ENCODE peak calls at places on chromosomes 6 and 20, in eight cellular contexts. P is T1000; Q is activated naive CD8-positive, alpha-beta T cell treated with anti-CD3 and anti-CD28 coated beads, Interleukin-2, amount 50 U/mL, for 16 hours; C is islet precursor cell; L is GM23338; I is LHCN-M2; X is activated T-cell treated with anti-CD3 and anti-CD28 coated beads, Interleukin-2, amount 50 U/mL, for 4 hours; V is CD4-positive, alpha-beta T cell. F is an unnamed sample.
A peak's percentile ranks its signal among the peaks of the same experiment; 100 is the strongest.

GRCh38 chr20:33474097-33474846 is 15.6 kb upstream of the CBFA2T2 start:
- DNase-seq in P (no peak), Q (no peak), C (no peak), L (no peak), I (no peak), X (no peak), V (no peak), F (no peak)

GRCh38 chr20:32231847-32232246 is 24.2 kb downstream of the POFUT1 start:
- DNase-seq in P (no peak), Q (no peak), C (no peak), L (no peak), I (no peak), X (no peak), V (peak; percentile 5), F (no peak)

GRCh38 chr20:48538856-48539255 is 288.9 kb downstream of the PREX1 start:
- DNase-seq in P (no peak), Q (no peak), C (peak; percentile 84), L (peak; percentile 19), I (no peak), X (no peak), V (no peak), F (no peak)

GRCh38 chr6:15131234-15132195 is 114.4 kb upstream of the JARID2 start:
- DNase-seq in P (no peak), Q (no peak), C (peak; percentile 84), L (no peak), I (no peak), X (no peak), V (no peak), F (no peak)

GRCh38 chr20:32858189-32858588 is 534 bp upstream of the EFCAB8 start:
- DNase-seq in P (no peak), Q (no peak), C (no peak), L (peak; percentile 79), I (no peak), X (no peak), V (no peak), F (no peak)

GRCh38 chr6:130482645-130483390 is 117.0 kb downstream of the TMEM200A start:
- DNase-seq in P (no peak), Q (no peak), C (no peak), L (no peak), I (peak; percentile 49), X (no peak), V (no peak), F (no peak)

GRCh38 chr6:111888928-111889696 is 15.9 kb upstream of the FYN start:
- DNase-seq in P (no peak), Q (no peak), C (peak; percentile 85), L (peak; percentile 92), I (peak; percentile 43), X (no peak), V (no peak), F (peak; percentile 79)

GRCh38 chr6:51514396-51515051 is 572.9 kb downstream of the PKHD1 start:
- DNase-seq in P (no peak), Q (no peak), C (no peak), L (no peak), I (no peak), X (no peak), V (no peak), F (no peak)

GRCh38 chr6:14381225-14381887 is 263.8 kb downstream of the CD83 start:
- DNase-seq in P (no peak), Q (no peak), C (no peak), L (peak; percentile 84), I (no peak), X (no peak), V (no peak), F (no peak)

GRCh38 chr6:91079939-91080338 is 493.1 kb upstream of the MAP3K7 start:
- DNase-seq in P (no peak), Q (no peak), C (peak; percentile 78), L (peak; percentile 28), I (no peak), X (no peak), V (no peak), F (no peak)

GRCh38 chr6:132749111-132749510 is 8.6 kb downstream of the VNN2 start:
- DNase-seq in P (no peak), Q (no peak), C (no peak), L (no peak), I (no peak), X (no peak), V (no peak), F (no peak)

GRCh38 chr6:119353696-119354095 is 4.1 kb upstream of the MAN1A1 start:
- DNase-seq in P (no peak), Q (no peak), C (no peak), L (peak; percentile 11), I (no peak), X (no peak), V (no peak), F (no peak)

GRCh38 chr6:34565722-34566137 is 9.6 kb upstream of the SPDEF start:
- DNase-seq in P (no peak), Q (no peak), C (no peak), L (no peak), I (no peak), X (no peak), V (no peak), F (no peak)

GRCh38 chr6:34491091-34491430 is 25.2 kb downstream of the PACSIN1 start:
- DNase-seq in P (no peak), Q (no peak), C (peak; percentile 72), L (no peak), I (peak; percentile 40), X (no peak), V (no peak), F (no peak)

GRCh38 chr6:56640374-56640773 is 2.3 kb downstream of the DST start:
- DNase-seq in P (no peak), Q (no peak), C (no peak), L (no peak), I (no peak), X (no peak), V (no peak), F (no peak)

GRCh38 chr20:4071177-4071723 is 55.9 kb upstream of the RNF24 start:
- DNase-seq in P (no peak), Q (no peak), C (peak; percentile 56), L (no peak), I (no peak), X (no peak), V (no peak), F (no peak)

GRCh38 chr6:107660839-107661238 is 163.3 kb downstream of the SCML4 start:
- DNase-seq in P (no peak), Q (no peak), C (no peak), L (no peak), I (no peak), X (no peak), V (no peak), F (no peak)

GRCh38 chr20:62743777-62744317 is 35.2 kb downstream of the NTSR1 start:
- DNase-seq in P (no peak), Q (no peak), C (no peak), L (no peak), I (no peak), X (no peak), V (no peak), F (no peak)

GRCh38 chr6:126945150-126945549 is 173.3 kb upstream of the RSPO3 start:
- DNase-seq in P (no peak), Q (no peak), C (no peak), L (no peak), I (no peak), X (no peak), V (no peak), F (no peak)

GRCh38 chr20:36070451-36070850 is 84.1 kb upstream of the EPB41L1 start:
- DNase-seq in P (no peak), Q (no peak), C (peak; percentile 96), L (peak; percentile 52), I (no peak), X (no peak), V (no peak), F (peak; percentile 28)

GRCh38 chr6:85135376-85136094 is 314.3 kb upstream of the NT5E start:
- DNase-seq in P (no peak), Q (no peak), C (no peak), L (no peak), I (peak; percentile 51), X (no peak), V (no peak), F (no peak)

GRCh38 chr6:161956082-161956481 is 682.2 kb upstream of the AGPAT4 start:
- DNase-seq in P (no peak), Q (no peak), C (no peak), L (no peak), I (no peak), X (no peak), V (no peak), F (no peak)

GRCh38 chr6:157586088-157586414 is 205.1 kb downstream of the ZDHHC14 start:
- DNase-seq in P (no peak), Q (no peak), C (peak; percentile 48), L (no peak), I (no peak), X (no peak), V (no peak), F (no peak)

GRCh38 chr6:169292340-169293124 is 38.9 kb upstream of the THBS2 start:
- DNase-seq in P (peak; percentile 45), Q (no peak), C (no peak), L (no peak), I (peak; percentile 89), X (no peak), V (no peak), F (no peak)

GRCh38 chr20:2387580-2387979 is 6.9 kb downstream of the TGM6 start:
- DNase-seq in P (no peak), Q (no peak), C (peak; percentile 80), L (no peak), I (no peak), X (no peak), V (no peak), F (no peak)

GRCh38 chr20:21180248-21180647 is 54.4 kb downstream of the KIZ start:
- DNase-seq in P (no peak), Q (no peak), C (no peak), L (peak; percentile 48), I (no peak), X (no peak), V (no peak), F (no peak)

GRCh38 chr6:140319209-140319608 is 944.8 kb upstream of the CITED2 start:
- DNase-seq in P (no peak), Q (no peak), C (no peak), L (no peak), I (peak; percentile 43), X (no peak), V (no peak), F (no peak)

GRCh38 chr6:45661667-45662066 is 283.9 kb upstream of the SUPT3H start:
- DNase-seq in P (no peak), Q (no peak), C (no peak), L (no peak), I (peak; percentile 86), X (no peak), V (no peak), F (no peak)

GRCh38 chr6:147821266-147821665 is 312.8 kb downstream of the SAMD5 start:
- DNase-seq in P (no peak), Q (no peak), C (no peak), L (peak; percentile 9), I (no peak), X (no peak), V (no peak), F (no peak)